ENCODE peak calls at places on chromosomes 1 and 21, in eight cellular contexts. One of them, this sample, is unnamed.

GRCh38 chr1:30842698-30843354 is 65.7 kb downstream of the SDC3 start:
- DNase-seq in uterus: no peak
- DNase-seq in SK-N-SH: no peak
- DNase-seq in stimulated activated naive CD8-positive, alpha-beta T cell treated with anti-CD3 and anti-CD28 coated beads, Interleukin-15, Interleukin-2, amounts not matched to agents 100 U/mL and 50 U/mL, for 24 hours: no peak
- DNase-seq in memory B cell: no peak
- DNase-seq in GM13976: no peak
- DNase-seq in amygdala: no peak
- DNase-seq in HEK293T: no peak
- DNase-seq in this sample: no peak

GRCh38 chr1:185480545-185480944 is 163.5 kb upstream of the IVNS1ABP start:
- DNase-seq in amygdala: no peak
- DNase-seq in HEK293T: no peak
- DNase-seq in SK-N-SH: no peak
- DNase-seq in stimulated activated naive CD8-positive, alpha-beta T cell treated with anti-CD3 and anti-CD28 coated beads, Interleukin-15, Interleukin-2, amounts not matched to agents 100 U/mL and 50 U/mL, for 24 hours: no peak
- DNase-seq in uterus: no peak
- DNase-seq in GM13976: no peak
- DNase-seq in memory B cell: no peak
- DNase-seq in this sample: no peak

GRCh38 chr1:245585252-245585959 is 430.6 kb downstream of the KIF26B start:
- DNase-seq in uterus: no peak
- DNase-seq in amygdala: no peak
- DNase-seq in memory B cell: no peak
- DNase-seq in HEK293T: peak
- DNase-seq in GM13976: no peak
- DNase-seq in SK-N-SH: peak
- DNase-seq in stimulated activated naive CD8-positive, alpha-beta T cell treated with anti-CD3 and anti-CD28 coated beads, Interleukin-15, Interleukin-2, amounts not matched to agents 100 U/mL and 50 U/mL, for 24 hours: no peak
- DNase-seq in this sample: no peak

GRCh38 chr1:114482585-114482984 is 28.4 kb downstream of the TRIM33 start:
- DNase-seq in stimulated activated naive CD8-positive, alpha-beta T cell treated with anti-CD3 and anti-CD28 coated beads, Interleukin-15, Interleukin-2, amounts not matched to agents 100 U/mL and 50 U/mL, for 24 hours: no peak
- DNase-seq in amygdala: no peak
- DNase-seq in HEK293T: no peak
- DNase-seq in memory B cell: peak
- DNase-seq in uterus: no peak
- DNase-seq in SK-N-SH: no peak
- DNase-seq in GM13976: peak
- DNase-seq in this sample: no peak

GRCh38 chr1:233614743-233615521 is 1.0 kb downstream of the KCNK1 start:
- DNase-seq in stimulated activated naive CD8-positive, alpha-beta T cell treated with anti-CD3 and anti-CD28 coated beads, Interleukin-15, Interleukin-2, amounts not matched to agents 100 U/mL and 50 U/mL, for 24 hours: no peak
- DNase-seq in amygdala: no peak
- DNase-seq in uterus: peak
- DNase-seq in memory B cell: no peak
- DNase-seq in GM13976: peak
- DNase-seq in HEK293T: no peak
- DNase-seq in SK-N-SH: peak
- DNase-seq in this sample: no peak

GRCh38 chr1:246036175-246036574 is 470.9 kb downstream of the SMYD3 start:
- DNase-seq in HEK293T: no peak
- DNase-seq in memory B cell: no peak
- DNase-seq in GM13976: no peak
- DNase-seq in stimulated activated naive CD8-positive, alpha-beta T cell treated with anti-CD3 and anti-CD28 coated beads, Interleukin-15, Interleukin-2, amounts not matched to agents 100 U/mL and 50 U/mL, for 24 hours: no peak
- DNase-seq in amygdala: no peak
- DNase-seq in SK-N-SH: no peak
- DNase-seq in uterus: no peak
- DNase-seq in this sample: no peak

GRCh38 chr1:18556364-18556763 is 74.3 kb upstream of the PAX7 start:
- DNase-seq in GM13976: peak
- DNase-seq in HEK293T: peak
- DNase-seq in memory B cell: no peak
- DNase-seq in uterus: no peak
- DNase-seq in stimulated activated naive CD8-positive, alpha-beta T cell treated with anti-CD3 and anti-CD28 coated beads, Interleukin-15, Interleukin-2, amounts not matched to agents 100 U/mL and 50 U/mL, for 24 hours: no peak
- DNase-seq in SK-N-SH: peak
- DNase-seq in amygdala: no peak
- DNase-seq in this sample: peak

GRCh38 chr1:35220976-35221375 is 28.0 kb upstream of the SFPQ start:
- DNase-seq in GM13976: peak
- DNase-seq in stimulated activated naive CD8-positive, alpha-beta T cell treated with anti-CD3 and anti-CD28 coated beads, Interleukin-15, Interleukin-2, amounts not matched to agents 100 U/mL and 50 U/mL, for 24 hours: no peak
- DNase-seq in memory B cell: no peak
- DNase-seq in uterus: no peak
- DNase-seq in amygdala: no peak
- DNase-seq in HEK293T: peak
- DNase-seq in SK-N-SH: peak
- DNase-seq in this sample: peak

GRCh38 chr1:184568148-184568547 is 181.3 kb downstream of the C1orf21 start:
- DNase-seq in amygdala: no peak
- DNase-seq in GM13976: no peak
- DNase-seq in uterus: no peak
- DNase-seq in memory B cell: no peak
- DNase-seq in SK-N-SH: no peak
- DNase-seq in HEK293T: no peak
- DNase-seq in stimulated activated naive CD8-positive, alpha-beta T cell treated with anti-CD3 and anti-CD28 coated beads, Interleukin-15, Interleukin-2, amounts not matched to agents 100 U/mL and 50 U/mL, for 24 hours: no peak
- DNase-seq in this sample: no peak

GRCh38 chr1:29200905-29201594 is 19.4 kb upstream of the SRSF4 start:
- DNase-seq in memory B cell: no peak
- DNase-seq in HEK293T: no peak
- DNase-seq in amygdala: no peak
- DNase-seq in GM13976: no peak
- DNase-seq in SK-N-SH: no peak
- DNase-seq in stimulated activated naive CD8-positive, alpha-beta T cell treated with anti-CD3 and anti-CD28 coated beads, Interleukin-15, Interleukin-2, amounts not matched to agents 100 U/mL and 50 U/mL, for 24 hours: no peak
- DNase-seq in uterus: no peak
- DNase-seq in this sample: no peak

GRCh38 chr1:207670997-207671396 is 26.1 kb downstream of the CR1L start:
- DNase-seq in SK-N-SH: no peak
- DNase-seq in HEK293T: no peak
- DNase-seq in stimulated activated naive CD8-positive, alpha-beta T cell treated with anti-CD3 and anti-CD28 coated beads, Interleukin-15, Interleukin-2, amounts not matched to agents 100 U/mL and 50 U/mL, for 24 hours: no peak
- DNase-seq in amygdala: no peak
- DNase-seq in GM13976: no peak
- DNase-seq in uterus: no peak
- DNase-seq in memory B cell: no peak
- DNase-seq in this sample: no peak

GRCh38 chr1:162019006-162019405 is 4.7 kb downstream of the OLFML2B start:
- DNase-seq in stimulated activated naive CD8-positive, alpha-beta T cell treated with anti-CD3 and anti-CD28 coated beads, Interleukin-15, Interleukin-2, amounts not matched to agents 100 U/mL and 50 U/mL, for 24 hours: no peak
- DNase-seq in amygdala: no peak
- DNase-seq in HEK293T: no peak
- DNase-seq in uterus: no peak
- DNase-seq in GM13976: no peak
- DNase-seq in memory B cell: no peak
- DNase-seq in SK-N-SH: peak
- DNase-seq in this sample: no peak

GRCh38 chr1:164731161-164731747 is 172.3 kb downstream of the PBX1 start:
- DNase-seq in uterus: no peak
- DNase-seq in HEK293T: no peak
- DNase-seq in memory B cell: no peak
- DNase-seq in amygdala: no peak
- DNase-seq in SK-N-SH: no peak
- DNase-seq in stimulated activated naive CD8-positive, alpha-beta T cell treated with anti-CD3 and anti-CD28 coated beads, Interleukin-15, Interleukin-2, amounts not matched to agents 100 U/mL and 50 U/mL, for 24 hours: no peak
- DNase-seq in GM13976: no peak
- DNase-seq in this sample: no peak

GRCh38 chr1:221892301-221892830 is 150.5 kb upstream of the DUSP10 start:
- DNase-seq in uterus: no peak
- DNase-seq in amygdala: no peak
- DNase-seq in HEK293T: no peak
- DNase-seq in stimulated activated naive CD8-positive, alpha-beta T cell treated with anti-CD3 and anti-CD28 coated beads, Interleukin-15, Interleukin-2, amounts not matched to agents 100 U/mL and 50 U/mL, for 24 hours: no peak
- DNase-seq in GM13976: no peak
- DNase-seq in memory B cell: no peak
- DNase-seq in SK-N-SH: no peak
- DNase-seq in this sample: no peak

GRCh38 chr1:48472747-48473146 is 743 bp upstream of the SPATA6 start:
- DNase-seq in HEK293T: no peak
- DNase-seq in amygdala: no peak
- DNase-seq in uterus: no peak
- DNase-seq in GM13976: no peak
- DNase-seq in stimulated activated naive CD8-positive, alpha-beta T cell treated with anti-CD3 and anti-CD28 coated beads, Interleukin-15, Interleukin-2, amounts not matched to agents 100 U/mL and 50 U/mL, for 24 hours: no peak
- DNase-seq in SK-N-SH: peak
- DNase-seq in memory B cell: no peak
- DNase-seq in this sample: no peak

GRCh38 chr21:33975548-33976081 is 60.0 kb upstream of the ATP5PO start:
- DNase-seq in HEK293T: no peak
- DNase-seq in uterus: no peak
- DNase-seq in SK-N-SH: no peak
- DNase-seq in stimulated activated naive CD8-positive, alpha-beta T cell treated with anti-CD3 and anti-CD28 coated beads, Interleukin-15, Interleukin-2, amounts not matched to agents 100 U/mL and 50 U/mL, for 24 hours: peak
- DNase-seq in GM13976: peak
- DNase-seq in memory B cell: peak
- DNase-seq in amygdala: no peak
- DNase-seq in this sample: peak

GRCh38 chr1:58090640-58091039 is 455.9 kb downstream of the OMA1 start:
- DNase-seq in SK-N-SH: no peak
- DNase-seq in uterus: no peak
- DNase-seq in GM13976: no peak
- DNase-seq in amygdala: no peak
- DNase-seq in HEK293T: no peak
- DNase-seq in memory B cell: no peak
- DNase-seq in stimulated activated naive CD8-positive, alpha-beta T cell treated with anti-CD3 and anti-CD28 coated beads, Interleukin-15, Interleukin-2, amounts not matched to agents 100 U/mL and 50 U/mL, for 24 hours: no peak
- DNase-seq in this sample: no peak

GRCh38 chr1:234973426-234974250 is 155.0 kb downstream of the TOMM20 start:
- DNase-seq in HEK293T: no peak
- DNase-seq in memory B cell: no peak
- DNase-seq in SK-N-SH: no peak
- DNase-seq in uterus: peak
- DNase-seq in GM13976: no peak
- DNase-seq in amygdala: no peak
- DNase-seq in stimulated activated naive CD8-positive, alpha-beta T cell treated with anti-CD3 and anti-CD28 coated beads, Interleukin-15, Interleukin-2, amounts not matched to agents 100 U/mL and 50 U/mL, for 24 hours: peak
- DNase-seq in this sample: no peak

GRCh38 chr1:75373542-75374159 is 237.3 kb downstream of the SLC44A5 start:
- DNase-seq in memory B cell: no peak
- DNase-seq in HEK293T: no peak
- DNase-seq in amygdala: no peak
- DNase-seq in SK-N-SH: no peak
- DNase-seq in GM13976: no peak
- DNase-seq in stimulated activated naive CD8-positive, alpha-beta T cell treated with anti-CD3 and anti-CD28 coated beads, Interleukin-15, Interleukin-2, amounts not matched to agents 100 U/mL and 50 U/mL, for 24 hours: no peak
- DNase-seq in uterus: no peak
- DNase-seq in this sample: no peak

GRCh38 chr1:40703316-40703715 is 11.8 kb downstream of the NFYC start:
- DNase-seq in memory B cell: no peak
- DNase-seq in uterus: no peak
- DNase-seq in amygdala: no peak
- DNase-seq in stimulated activated naive CD8-positive, alpha-beta T cell treated with anti-CD3 and anti-CD28 coated beads, Interleukin-15, Interleukin-2, amounts not matched to agents 100 U/mL and 50 U/mL, for 24 hours: no peak
- DNase-seq in GM13976: no peak
- DNase-seq in HEK293T: no peak
- DNase-seq in SK-N-SH: no peak
- DNase-seq in this sample: no peak

GRCh38 chr1:45621895-45622266 is 2.0 kb downstream of the CCDC17 start:
- DNase-seq in stimulated activated naive CD8-positive, alpha-beta T cell treated with anti-CD3 and anti-CD28 coated beads, Interleukin-15, Interleukin-2, amounts not matched to agents 100 U/mL and 50 U/mL, for 24 hours: no peak
- DNase-seq in uterus: no peak
- DNase-seq in GM13976: peak
- DNase-seq in HEK293T: no peak
- DNase-seq in memory B cell: no peak
- DNase-seq in SK-N-SH: no peak
- DNase-seq in amygdala: no peak
- DNase-seq in this sample: no peak

GRCh38 chr1:84847253-84848247 is 45.5 kb downstream of the LPAR3 start:
- DNase-seq in amygdala: peak
- DNase-seq in uterus: peak
- DNase-seq in stimulated activated naive CD8-positive, alpha-beta T cell treated with anti-CD3 and anti-CD28 coated beads, Interleukin-15, Interleukin-2, amounts not matched to agents 100 U/mL and 50 U/mL, for 24 hours: peak
- DNase-seq in SK-N-SH: peak
- DNase-seq in memory B cell: no peak
- DNase-seq in GM13976: no peak
- DNase-seq in HEK293T: peak
- DNase-seq in this sample: peak

GRCh38 chr1:83626603-83627002 is 372.3 kb downstream of the TTLL7 start:
- DNase-seq in memory B cell: no peak
- DNase-seq in SK-N-SH: no peak
- DNase-seq in GM13976: no peak
- DNase-seq in stimulated activated naive CD8-positive, alpha-beta T cell treated with anti-CD3 and anti-CD28 coated beads, Interleukin-15, Interleukin-2, amounts not matched to agents 100 U/mL and 50 U/mL, for 24 hours: no peak
- DNase-seq in amygdala: no peak
- DNase-seq in uterus: no peak
- DNase-seq in HEK293T: no peak
- DNase-seq in this sample: no peak

GRCh38 chr1:204266504-204267034 is 52.8 kb upstream of the GOLT1A start:
- DNase-seq in uterus: no peak
- DNase-seq in memory B cell: no peak
- DNase-seq in amygdala: no peak
- DNase-seq in SK-N-SH: no peak
- DNase-seq in stimulated activated naive CD8-positive, alpha-beta T cell treated with anti-CD3 and anti-CD28 coated beads, Interleukin-15, Interleukin-2, amounts not matched to agents 100 U/mL and 50 U/mL, for 24 hours: no peak
- DNase-seq in HEK293T: no peak
- DNase-seq in GM13976: no peak
- DNase-seq in this sample: no peak

GRCh38 chr1:43932786-43933385 is 715 bp upstream of the ARTN start:
- DNase-seq in GM13976: peak
- DNase-seq in SK-N-SH: no peak
- DNase-seq in stimulated activated naive CD8-positive, alpha-beta T cell treated with anti-CD3 and anti-CD28 coated beads, Interleukin-15, Interleukin-2, amounts not matched to agents 100 U/mL and 50 U/mL, for 24 hours: no peak
- DNase-seq in memory B cell: no peak
- DNase-seq in amygdala: no peak
- DNase-seq in HEK293T: no peak
- DNase-seq in uterus: no peak
- DNase-seq in this sample: no peak

GRCh38 chr1:32303997-32304622 is 12.2 kb downstream of the HDAC1 start:
- DNase-seq in SK-N-SH: no peak
- DNase-seq in memory B cell: no peak
- DNase-seq in uterus: no peak
- DNase-seq in stimulated activated naive CD8-positive, alpha-beta T cell treated with anti-CD3 and anti-CD28 coated beads, Interleukin-15, Interleukin-2, amounts not matched to agents 100 U/mL and 50 U/mL, for 24 hours: no peak
- DNase-seq in amygdala: no peak
- DNase-seq in HEK293T: no peak
- DNase-seq in GM13976: no peak
- DNase-seq in this sample: no peak

This sample was measured in DND-41.